ENCODE peak calls at places on chromosomes 7 and 10, in seven cellular contexts. G is GM23338, O is ovary, C is ascending aorta, Y is Peyer's patch, J is cardiac muscle cell, W is left ventricle myocardium inferior. I is an unnamed sample.

GRCh38 chr10:36023939-36024338 is 381.8 kb upstream of the FZD8 start:
- DNase-seq in G (peak; percentile 7), O (no peak), C (peak; percentile 67), Y (no peak), J (peak; percentile 56), W (no peak), I (peak; percentile 7)

GRCh38 chr10:30730306-30730705 is 100.8 kb upstream of the LYZL2 start:
- DNase-seq in G (no peak), O (no peak), C (no peak), Y (no peak), J (no peak), W (no peak), I (no peak)

GRCh38 chr7:100563809-100564400 is 9.8 kb downstream of the SAP25 start:
- DNase-seq in G (peak; percentile 96), O (peak; percentile 88), C (peak; percentile 89), Y (peak; percentile 84), J (peak; percentile 78), W (peak; percentile 82), I (peak; percentile 58)

GRCh38 chr10:32943395-32943794 is 14.6 kb downstream of the ITGB1 start:
- DNase-seq in G (no peak), O (no peak), C (no peak), Y (no peak), J (no peak), W (no peak), I (no peak)

GRCh38 chr10:89644691-89644966 is 413 bp downstream of the PANK1 start:
- DNase-seq in G (no peak), O (no peak), C (peak; percentile 70), Y (no peak), J (no peak), W (no peak), I (no peak)

GRCh38 chr7:157440346-157441022 is 103.7 kb downstream of the DNAJB6 start:
- DNase-seq in G (no peak), O (no peak), C (no peak), Y (peak; percentile 16), J (no peak), W (no peak), I (no peak)

GRCh38 chr7:82057476-82057875 is 287.6 kb upstream of the HGF start:
- DNase-seq in G (no peak), O (no peak), C (no peak), Y (no peak), J (peak; percentile 73), W (no peak), I (no peak)

GRCh38 chr10:125859128-125859817 is 21.8 kb downstream of the DHX32 start:
- DNase-seq in G (no peak), O (no peak), C (no peak), Y (no peak), J (no peak), W (no peak), I (no peak)

GRCh38 chr10:6048281-6049030 is 13.7 kb downstream of the IL2RA start:
- DNase-seq in G (no peak), O (no peak), C (peak; percentile 16), Y (no peak), J (no peak), W (no peak), I (no peak)

GRCh38 chr7:80277434-80278427 is 143.1 kb downstream of the GNAI1 start:
- DNase-seq in G (peak; percentile 11), O (no peak), C (no peak), Y (no peak), J (peak; percentile 53), W (no peak), I (no peak)

GRCh38 chr10:27861781-27862180 is 116.2 kb upstream of the MKX start:
- DNase-seq in G (no peak), O (no peak), C (no peak), Y (no peak), J (no peak), W (no peak), I (no peak)

GRCh38 chr7:116210345-116211005 is at the start of gene TES:
- DNase-seq in G (peak; percentile 90), O (peak; percentile 60), C (peak; percentile 80), Y (peak; percentile 90), J (peak; percentile 75), W (peak; percentile 68), I (no peak)

GRCh38 chr10:29628912-29629526 is 5.8 kb downstream of the SVIL start:
- DNase-seq in G (no peak), O (no peak), C (no peak), Y (no peak), J (no peak), W (no peak), I (no peak)

GRCh38 chr10:62268027-62268398 is 631 bp downstream of the RTKN2 start:
- DNase-seq in G (no peak), O (no peak), C (no peak), Y (no peak), J (no peak), W (no peak), I (no peak)

GRCh38 chr7:6286486-6286885 is 14.1 kb upstream of the CYTH3 start:
- DNase-seq in G (no peak), O (no peak), C (no peak), Y (no peak), J (no peak), W (no peak), I (no peak)

GRCh38 chr10:30857803-30858202 is 173.9 kb downstream of the ZNF438 start:
- DNase-seq in G (no peak), O (peak; percentile 61), C (peak; percentile 84), Y (no peak), J (peak; percentile 98), W (peak; percentile 77), I (no peak)

GRCh38 chr7:8702807-8703206 is 269.4 kb downstream of the NXPH1 start:
- DNase-seq in G (peak; percentile 41), O (no peak), C (no peak), Y (no peak), J (no peak), W (no peak), I (no peak)

GRCh38 chr7:30817060-30817770 is 46.0 kb downstream of the MINDY4 start:
- DNase-seq in G (peak; percentile 23), O (no peak), C (peak; percentile 69), Y (no peak), J (no peak), W (no peak), I (no peak)

GRCh38 chr10:127414024-127414423 is 135.1 kb upstream of the NPS start:
- DNase-seq in G (no peak), O (no peak), C (no peak), Y (no peak), J (no peak), W (no peak), I (no peak)

GRCh38 chr10:25745976-25746375 is 188.1 kb upstream of the MYO3A start:
- DNase-seq in G (no peak), O (no peak), C (no peak), Y (no peak), J (peak; percentile 6), W (no peak), I (no peak)

GRCh38 chr7:151782598-151783448 is 94.1 kb downstream of the PRKAG2 start:
- DNase-seq in G (peak; percentile 92), O (peak; percentile 82), C (peak; percentile 83), Y (peak; percentile 78), J (peak; percentile 59), W (peak; percentile 71), I (no peak)

GRCh38 chr7:25280181-25280580 is 51.9 kb upstream of the NPVF start:
- DNase-seq in G (no peak), O (no peak), C (no peak), Y (no peak), J (no peak), W (no peak), I (no peak)
- H3K27me3 ChIP-seq in G (no peaks in the 10 kb centered on the region), O (no peaks in the 10 kb centered on the region), C (no peaks in the 10 kb centered on the region), Y (no peaks in the 10 kb centered on the region), J (no peaks in the 10 kb centered on the region), W (peaks cover 6% of the 10 kb centered on the region), I (no peaks in the 10 kb centered on the region)

GRCh38 chr10:26755443-26755903 is 58.0 kb downstream of the PDSS1 start:
- DNase-seq in G (peak; percentile 35), O (no peak), C (no peak), Y (no peak), J (peak; percentile 51), W (no peak), I (no peak)

GRCh38 chr10:26759008-26759407 is 61.5 kb downstream of the PDSS1 start:
- DNase-seq in G (peak; percentile 34), O (no peak), C (no peak), Y (no peak), J (no peak), W (no peak), I (no peak)
- H3K4me1 ChIP-seq in G (peaks cover 16% of the 10 kb centered on the region), O (no peaks in the 10 kb centered on the region), C (no peaks in the 10 kb centered on the region), Y (no peaks in the 10 kb centered on the region), J (no peaks in the 10 kb centered on the region), W (no peaks in the 10 kb centered on the region), I (no peaks in the 10 kb centered on the region)

GRCh38 chr7:19567011-19567410 is 141.8 kb downstream of the POLR1F start:
- DNase-seq in G (no peak), O (no peak), C (no peak), Y (no peak), J (no peak), W (no peak), I (no peak)

GRCh38 chr7:19575909-19576557 is 132.8 kb downstream of the POLR1F start:
- DNase-seq in G (no peak), O (no peak), C (no peak), Y (no peak), J (no peak), W (no peak), I (no peak)

GRCh38 chr7:19572566-19572965 is 136.3 kb downstream of the POLR1F start:
- DNase-seq in G (no peak), O (no peak), C (no peak), Y (no peak), J (peak; percentile 34), W (no peak), I (no peak)
- H3K27me3 ChIP-seq in G (no peaks in the 10 kb centered on the region), O (no peaks in the 10 kb centered on the region), C (no peaks in the 10 kb centered on the region), Y (no peaks in the 10 kb centered on the region), J (no peaks in the 10 kb centered on the region), W (no peaks in the 10 kb centered on the region), I (no peaks in the 10 kb centered on the region)

GRCh38 chr10:102115775-102116174 is 4.4 kb downstream of the LDB1 start:
- DNase-seq in G (no peak), O (no peak), C (no peak), Y (no peak), J (peak; percentile 18), W (no peak), I (no peak)

GRCh38 chr10:102114861-102115618 is 5.1 kb downstream of the LDB1 start:
- DNase-seq in G (peak; percentile 97), O (peak; percentile 91), C (peak; percentile 93), Y (peak; percentile 92), J (peak; percentile 84), W (peak; percentile 92), I (peak; percentile 68)

GRCh38 chr10:102113261-102113955 is 6.8 kb downstream of the LDB1 start:
- DNase-seq in G (no peak), O (no peak), C (no peak), Y (no peak), J (no peak), W (no peak), I (no peak)

GRCh38 chr10:102112210-102112817 is 7.9 kb downstream of the LDB1 start:
- DNase-seq in G (peak; percentile 77), O (no peak), C (no peak), Y (no peak), J (no peak), W (no peak), I (no peak)

GRCh38 chr10:102113956-102114857 is 6.0 kb downstream of the LDB1 start:
- DNase-seq in G (peak; percentile 55), O (peak; percentile 56), C (no peak), Y (peak; percentile 65), J (no peak), W (peak; percentile 35), I (no peak)
- H3K4me1 ChIP-seq in G (peaks cover 54% of the 10 kb centered on the region), O (peaks cover 22% of the 10 kb centered on the region), C (peaks cover 33% of the 10 kb centered on the region), Y (peaks cover 38% of the 10 kb centered on the region), J (peaks cover 50% of the 10 kb centered on the region), W (peaks cover 76% of the 10 kb centered on the region), I (peaks cover 63% of the 10 kb centered on the region)

I was measured in thoracic aorta.